ENCODE peak calls at places on chromosome 13, in eight cellular contexts. B is mesothelial cell of epicardium, M is left ventricle myocardium inferior, U is endothelial cell, N is endodermal cell, Y is A549, W is body of pancreas, A is K562. C is an unnamed sample.
A peak's percentile ranks its signal among the peaks of the same experiment; 100 is the strongest.

GRCh38 chr13:85724554-85725432 is 74.4 kb downstream of the SLITRK6 start:
- DNase-seq in M (no peak), A (no peak), W (no peak), B (no peak), Y (no peak), U (no peak), N (no peak), C (no peak)

GRCh38 chr13:78401833-78402232 is 201.5 kb downstream of the POU4F1 start:
- DNase-seq in N (no peak), A (no peak), B (no peak), Y (no peak), W (no peak), M (no peak), U (no peak), C (no peak)

GRCh38 chr13:48412881-48413351 is at the start of gene LPAR6:
- DNase-seq in M (no peak), N (peak; percentile 55), U (peak; percentile 14), Y (peak; percentile 68), B (no peak), W (no peak), A (no peak), C (peak; percentile 22)

GRCh38 chr13:37640499-37640898 is 41.9 kb upstream of the POSTN start:
- DNase-seq in B (no peak), Y (peak; percentile 42), N (no peak), M (no peak), U (peak; percentile 14), A (peak; percentile 3), W (no peak), C (peak; percentile 28)

GRCh38 chr13:106513025-106513424 is 22.4 kb downstream of the EFNB2 start:
- DNase-seq in Y (no peak), W (no peak), U (no peak), M (no peak), B (no peak), A (no peak), N (no peak), C (no peak)

GRCh38 chr13:60492187-60492586 is 95.2 kb downstream of the TDRD3 start:
- DNase-seq in B (no peak), W (no peak), U (no peak), N (no peak), A (no peak), M (no peak), Y (no peak), C (no peak)

GRCh38 chr13:50380905-50381304 is 365.7 kb downstream of the KCNRG start:
- DNase-seq in B (no peak), A (no peak), U (no peak), M (no peak), W (no peak), Y (no peak), N (no peak), C (no peak)

GRCh38 chr13:106911602-106912001 is 343.7 kb upstream of the ARGLU1 start:
- DNase-seq in U (no peak), N (no peak), M (no peak), W (no peak), Y (no peak), A (no peak), B (no peak), C (no peak)

GRCh38 chr13:94542917-94543316 is 53.0 kb downstream of the TGDS start:
- DNase-seq in N (no peak), B (no peak), U (no peak), Y (no peak), A (no peak), W (no peak), M (no peak), C (no peak)

GRCh38 chr13:24063281-24063851 is 97.2 kb upstream of the SPATA13 start:
- DNase-seq in Y (no peak), U (no peak), N (peak; percentile 14), W (no peak), M (peak; percentile 38), A (no peak), B (no peak), C (no peak)

GRCh38 chr13:80168089-80168850 is 172.7 kb downstream of the SPRY2 start:
- DNase-seq in M (no peak), A (no peak), U (no peak), W (no peak), Y (no peak), N (no peak), B (no peak), C (no peak)

GRCh38 chr13:47004022-47004421 is 107.2 kb upstream of the HTR2A start:
- DNase-seq in M (no peak), Y (no peak), U (no peak), B (no peak), N (no peak), A (no peak), W (no peak), C (no peak)

GRCh38 chr13:50123515-50123861 is 108.2 kb downstream of the KCNRG start:
- DNase-seq in U (no peak), M (no peak), W (no peak), Y (no peak), A (no peak), B (no peak), N (no peak), C (no peak)

GRCh38 chr13:41780736-41781708 is 179.9 kb downstream of the VWA8 start:
- DNase-seq in U (no peak), M (no peak), Y (peak; percentile 19), W (peak; percentile 11), B (no peak), N (no peak), A (no peak), C (no peak)

GRCh38 chr13:72255908-72256307 is 388.9 kb upstream of the DACH1 start:
- DNase-seq in W (peak; percentile 45), U (peak; percentile 56), N (peak; percentile 85), Y (peak; percentile 19), A (no peak), B (peak; percentile 44), M (no peak), C (peak; percentile 5)

GRCh38 chr13:40313269-40314200 is 352.9 kb downstream of the FOXO1 start:
- DNase-seq in W (no peak), U (no peak), N (no peak), A (no peak), B (no peak), Y (no peak), M (no peak), C (no peak)

GRCh38 chr13:47215741-47216140 is 318.9 kb upstream of the HTR2A start:
- DNase-seq in B (no peak), W (no peak), U (no peak), Y (peak; percentile 1), A (no peak), N (peak; percentile 55), M (no peak), C (peak; percentile 8)

GRCh38 chr13:20870829-20871228 is 31.7 kb downstream of the XPO4 start:
- DNase-seq in M (no peak), W (no peak), N (no peak), A (no peak), U (no peak), B (no peak), Y (no peak), C (no peak)

GRCh38 chr13:20873348-20873747 is 29.2 kb downstream of the XPO4 start:
- DNase-seq in N (no peak), A (no peak), U (no peak), B (no peak), M (no peak), Y (no peak), W (no peak), C (no peak)

GRCh38 chr13:20867408-20867807 is 35.1 kb downstream of the XPO4 start:
- DNase-seq in U (no peak), W (no peak), M (no peak), B (no peak), N (no peak), Y (no peak), A (no peak), C (no peak)

GRCh38 chr13:20869540-20869939 is 33.0 kb downstream of the XPO4 start:
- DNase-seq in W (no peak), M (no peak), A (no peak), B (no peak), U (no peak), N (no peak), Y (no peak), C (no peak)
- TF ChIP-seq CTCF in W (no peak), M (peak; percentile 47), A (no peak), B (no peak), U (no peak), N (peak; percentile 43), Y (no peak), C (no peak)

GRCh38 chr13:91017031-91017668 is 330.3 kb upstream of the MIR17HG start:
- DNase-seq in Y (peak; percentile 53), A (peak; percentile 91), M (no peak), W (peak; percentile 42), U (peak; percentile 60), N (peak; percentile 87), B (peak; percentile 61), C (peak; percentile 48)

GRCh38 chr13:91014696-91015095 is 332.8 kb upstream of the MIR17HG start:
- DNase-seq in M (no peak), A (no peak), B (no peak), W (no peak), Y (no peak), U (no peak), N (no peak), C (no peak)

GRCh38 chr13:91020635-91021034 is 326.9 kb upstream of the MIR17HG start:
- DNase-seq in A (no peak), W (no peak), N (no peak), B (no peak), M (no peak), U (no peak), Y (no peak), C (no peak)

GRCh38 chr13:91017669-91018053 is 329.8 kb upstream of the MIR17HG start:
- DNase-seq in U (no peak), A (no peak), M (peak; percentile 13), B (no peak), Y (peak; percentile 41), N (peak; percentile 82), W (peak; percentile 21), C (peak; percentile 32)
- TF ChIP-seq CTCF in U (peak; percentile 20), A (no peak), M (no peak), B (no peak), Y (no peak), N (peak; percentile 24), W (no peak), C (no peak)

DNA sequence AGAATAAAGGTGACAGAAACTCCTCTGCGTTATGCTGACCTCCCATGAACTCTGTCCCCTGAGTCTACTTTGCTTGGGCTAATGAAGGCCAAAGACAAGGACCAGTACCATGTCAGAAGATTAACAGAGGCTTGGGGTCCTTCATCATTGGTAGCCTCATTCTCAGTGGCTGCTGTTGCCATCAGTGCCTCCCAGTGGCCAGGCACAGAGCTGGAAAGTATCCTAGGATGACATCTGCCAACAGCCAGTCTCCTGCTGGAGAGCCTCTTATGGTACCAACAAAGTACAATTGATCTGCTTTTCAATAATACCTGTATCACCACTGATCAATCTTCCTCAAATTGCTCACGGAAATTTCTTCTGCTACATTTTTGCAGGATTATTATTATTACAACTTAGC is 281.6 kb downstream of the DNAJC15 start:
- DNase-seq in A (peak; percentile 4), Y (peak; percentile 1), N (peak; percentile 53), W (no peak), B (no peak), U (no peak), M (no peak), C (no peak)
- TF ChIP-seq CTCF in A (no peak), Y (no peak), N (peak; percentile 64), W (no peak), B (no peak), U (no peak), M (no peak), C (no peak)

DNA sequence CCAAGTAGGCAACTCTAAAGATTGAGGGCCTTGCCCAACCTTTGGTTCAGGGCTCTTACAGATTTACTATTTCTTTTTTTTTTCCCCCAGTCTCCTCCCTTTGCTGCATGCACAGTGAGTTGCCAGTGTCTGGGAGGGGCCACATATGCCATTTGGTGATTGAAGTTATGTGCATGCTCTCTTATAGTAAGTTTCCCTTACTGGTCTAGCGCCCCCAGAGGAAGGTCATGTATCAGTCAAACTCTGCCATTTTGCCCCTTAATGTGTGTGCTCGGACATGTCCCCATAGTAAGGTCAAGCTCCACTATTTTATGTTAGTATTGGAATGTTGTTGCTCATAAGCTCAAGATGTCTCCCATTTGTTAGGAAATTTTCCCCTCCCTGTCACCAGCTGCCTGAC is 1138.0 kb upstream of the SLC10A2 start:
- DNase-seq in U (no peak), N (no peak), W (no peak), M (no peak), Y (peak; percentile 3), B (no peak), A (no peak), C (no peak)
- TF ChIP-seq CTCF in U (no peak), N (peak; percentile 39), W (no peak), M (no peak), Y (no peak), B (peak; percentile 25), A (no peak), C (no peak)